ENCODE peak calls at places on chromosome 16, in five cellular contexts. One of them, this sample, is unnamed.

GRCh38 chr16:73713301-73713700 is 583.3 kb upstream of the PSMD7 start:
- DNase-seq in neural progenitor cell: no peak
- DNase-seq in hepatocyte: no peak
- DNase-seq in endodermal cell: no peak
- DNase-seq in ovary: no peak
- DNase-seq in this sample: no peak

GRCh38 chr16:75555707-75556512 is at the start of gene TMEM231:
- DNase-seq in endodermal cell: peak; percentile 99
- DNase-seq in hepatocyte: peak; percentile 96
- DNase-seq in neural progenitor cell: peak; percentile 99
- DNase-seq in ovary: peak; percentile 97
- DNase-seq in this sample: peak; percentile 97

GRCh38 chr16:53061256-53061655 is 6.5 kb downstream of the CHD9 start:
- DNase-seq in hepatocyte: no peak
- DNase-seq in ovary: no peak
- DNase-seq in endodermal cell: no peak
- DNase-seq in neural progenitor cell: no peak
- DNase-seq in this sample: no peak

GRCh38 chr16:11067266-11067665 is 122.9 kb downstream of the CLEC16A start:
- DNase-seq in ovary: no peak
- DNase-seq in endodermal cell: no peak
- DNase-seq in neural progenitor cell: no peak
- DNase-seq in hepatocyte: no peak
- DNase-seq in this sample: no peak

GRCh38 chr16:67259705-67260104 is 10.9 kb downstream of the SLC9A5 start:
- DNase-seq in neural progenitor cell: no peak
- DNase-seq in ovary: peak; percentile 10
- DNase-seq in hepatocyte: no peak
- DNase-seq in endodermal cell: no peak
- DNase-seq in this sample: no peak

GRCh38 chr16:29779474-29779873 is 1.4 kb downstream of the ZG16 start:
- DNase-seq in neural progenitor cell: no peak
- DNase-seq in ovary: no peak
- DNase-seq in endodermal cell: peak; percentile 65
- DNase-seq in hepatocyte: no peak
- DNase-seq in this sample: no peak

GRCh38 chr16:73058616-73059409 is 10.9 kb upstream of the ZFHX3 start:
- DNase-seq in hepatocyte: no peak
- DNase-seq in endodermal cell: peak; percentile 84
- DNase-seq in ovary: peak; percentile 53
- DNase-seq in neural progenitor cell: peak; percentile 88
- DNase-seq in this sample: peak; percentile 56

GRCh38 chr16:17309510-17309909 is 161.2 kb downstream of the XYLT1 start:
- DNase-seq in neural progenitor cell: no peak
- DNase-seq in ovary: no peak
- DNase-seq in endodermal cell: no peak
- DNase-seq in hepatocyte: no peak
- DNase-seq in this sample: no peak

GRCh38 chr16:14180431-14181059 is 109.4 kb downstream of the MRTFB start:
- DNase-seq in neural progenitor cell: peak; percentile 44
- DNase-seq in hepatocyte: no peak
- DNase-seq in ovary: no peak
- DNase-seq in endodermal cell: peak; percentile 57
- DNase-seq in this sample: no peak

GRCh38 chr16:10895053-10895946 is 18.3 kb downstream of the CIITA start:
- DNase-seq in ovary: peak; percentile 62
- DNase-seq in neural progenitor cell: peak; percentile 90
- DNase-seq in hepatocyte: peak; percentile 79
- DNase-seq in endodermal cell: peak; percentile 96
- DNase-seq in this sample: no peak

GRCh38 chr16:17459903-17460521 is 10.7 kb downstream of the XYLT1 start:
- DNase-seq in ovary: peak; percentile 43
- DNase-seq in neural progenitor cell: no peak
- DNase-seq in hepatocyte: no peak
- DNase-seq in endodermal cell: no peak
- DNase-seq in this sample: no peak

GRCh38 chr16:5735444-5735843 is 637.8 kb upstream of the EEF2KMT start:
- DNase-seq in hepatocyte: no peak
- DNase-seq in ovary: no peak
- DNase-seq in endodermal cell: no peak
- DNase-seq in neural progenitor cell: no peak
- DNase-seq in this sample: no peak

GRCh38 chr16:89320717-89321501 is 103.4 kb downstream of the ZNF778 start:
- DNase-seq in hepatocyte: peak; percentile 58
- DNase-seq in ovary: peak; percentile 63
- DNase-seq in neural progenitor cell: peak; percentile 67
- DNase-seq in endodermal cell: peak; percentile 81
- DNase-seq in this sample: peak; percentile 54

GRCh38 chr16:50313596-50314483 is 47.5 kb downstream of the ADCY7 start:
- DNase-seq in ovary: no peak
- DNase-seq in hepatocyte: peak; percentile 37
- DNase-seq in endodermal cell: peak; percentile 60
- DNase-seq in neural progenitor cell: no peak
- DNase-seq in this sample: peak; percentile 54

GRCh38 chr16:26016989-26017388 is 325.2 kb downstream of the HS3ST4 start:
- DNase-seq in ovary: no peak
- DNase-seq in endodermal cell: no peak
- DNase-seq in hepatocyte: no peak
- DNase-seq in neural progenitor cell: no peak
- DNase-seq in this sample: no peak

GRCh38 chr16:30998852-30999761 is 11.3 kb downstream of the STX1B start:
- DNase-seq in ovary: no peak
- DNase-seq in endodermal cell: no peak
- DNase-seq in neural progenitor cell: no peak
- DNase-seq in hepatocyte: no peak
- DNase-seq in this sample: peak; percentile 78

GRCh38 chr16:30104492-30104891 is 8.5 kb upstream of the YPEL3 start:
- DNase-seq in ovary: no peak
- DNase-seq in endodermal cell: no peak
- DNase-seq in neural progenitor cell: no peak
- DNase-seq in hepatocyte: peak; percentile 58
- DNase-seq in this sample: no peak

GRCh38 chr16:50547944-50548658 is at the start of gene NKD1:
- DNase-seq in endodermal cell: peak; percentile 94
- DNase-seq in neural progenitor cell: peak; percentile 95
- DNase-seq in ovary: peak; percentile 86
- DNase-seq in hepatocyte: peak; percentile 90
- DNase-seq in this sample: peak; percentile 82

GRCh38 chr16:66640724-66641314 is 36.3 kb downstream of the CMTM3 start:
- DNase-seq in ovary: no peak
- DNase-seq in neural progenitor cell: no peak
- DNase-seq in hepatocyte: no peak
- DNase-seq in endodermal cell: no peak
- DNase-seq in this sample: no peak

GRCh38 chr16:27880312-27880711 is 183.2 kb downstream of the GSG1L start:
- DNase-seq in endodermal cell: no peak
- DNase-seq in ovary: no peak
- DNase-seq in hepatocyte: no peak
- DNase-seq in neural progenitor cell: peak; percentile 22
- DNase-seq in this sample: no peak

GRCh38 chr16:10679921-10680320 is 14.8 kb downstream of the TEKT5 start:
- DNase-seq in endodermal cell: no peak
- DNase-seq in neural progenitor cell: no peak
- DNase-seq in hepatocyte: no peak
- DNase-seq in ovary: no peak
- DNase-seq in this sample: no peak

GRCh38 chr16:50721549-50722409 is 20.1 kb upstream of the CYLD start:
- DNase-seq in endodermal cell: peak; percentile 29
- DNase-seq in hepatocyte: no peak
- DNase-seq in neural progenitor cell: no peak
- DNase-seq in ovary: no peak
- DNase-seq in this sample: no peak

GRCh38 chr16:57533618-57534336 is 2.6 kb downstream of the CCDC102A start:
- DNase-seq in neural progenitor cell: no peak
- DNase-seq in ovary: peak; percentile 72
- DNase-seq in hepatocyte: no peak
- DNase-seq in endodermal cell: peak; percentile 46
- DNase-seq in this sample: peak; percentile 49

GRCh38 chr16:77955127-77955526 is 67.2 kb upstream of the CLEC3A start:
- DNase-seq in hepatocyte: no peak
- DNase-seq in neural progenitor cell: peak; percentile 24
- DNase-seq in ovary: no peak
- DNase-seq in endodermal cell: no peak
- DNase-seq in this sample: no peak

GRCh38 chr16:58419241-58420012 is 27.2 kb downstream of the GINS3 start:
- DNase-seq in hepatocyte: no peak
- DNase-seq in ovary: no peak
- DNase-seq in endodermal cell: peak; percentile 71
- DNase-seq in neural progenitor cell: peak; percentile 84
- DNase-seq in this sample: peak; percentile 6

GRCh38 chr16:85607796-85608514 is 5.2 kb upstream of the GSE1 start:
- DNase-seq in ovary: no peak
- DNase-seq in neural progenitor cell: no peak
- DNase-seq in endodermal cell: peak; percentile 73
- DNase-seq in hepatocyte: no peak
- DNase-seq in this sample: no peak

GRCh38 chr16:4340443-4340842 is 10.7 kb downstream of the PAM16 start:
- DNase-seq in endodermal cell: no peak
- DNase-seq in neural progenitor cell: no peak
- DNase-seq in hepatocyte: no peak
- DNase-seq in ovary: no peak
- DNase-seq in this sample: no peak

GRCh38 chr16:15950167-15950854 is 895 bp downstream of the ABCC1 start:
- DNase-seq in ovary: peak; percentile 29
- DNase-seq in neural progenitor cell: peak; percentile 87
- DNase-seq in endodermal cell: peak; percentile 69
- DNase-seq in hepatocyte: peak; percentile 36
- DNase-seq in this sample: peak; percentile 24

GRCh38 chr16:49489686-49490320 is 116.2 kb downstream of the C16orf78 start:
- DNase-seq in endodermal cell: no peak
- DNase-seq in hepatocyte: no peak
- DNase-seq in ovary: peak; percentile 9
- DNase-seq in neural progenitor cell: no peak
- DNase-seq in this sample: no peak

GRCh38 chr16:90008708-90009145 is 10.5 kb downstream of the DBNDD1 start:
- DNase-seq in hepatocyte: no peak
- DNase-seq in neural progenitor cell: no peak
- DNase-seq in endodermal cell: no peak
- DNase-seq in ovary: no peak
- DNase-seq in this sample: no peak

GRCh38 chr16:58187092-58187491 is 10.8 kb downstream of the CSNK2A2 start:
- DNase-seq in ovary: no peak
- DNase-seq in endodermal cell: no peak
- DNase-seq in neural progenitor cell: no peak
- DNase-seq in hepatocyte: no peak
- DNase-seq in this sample: no peak

GRCh38 chr16:29192329-29193247 is 207.7 kb downstream of the LAT start:
- DNase-seq in endodermal cell: peak; percentile 42
- DNase-seq in neural progenitor cell: no peak
- DNase-seq in hepatocyte: no peak
- DNase-seq in ovary: peak; percentile 47
- DNase-seq in this sample: peak; percentile 42

GRCh38 chr16:85090873-85091521 is 21.3 kb downstream of the CIBAR2 start:
- DNase-seq in hepatocyte: no peak
- DNase-seq in neural progenitor cell: no peak
- DNase-seq in ovary: no peak
- DNase-seq in endodermal cell: no peak
- DNase-seq in this sample: peak; percentile 82

GRCh38 chr16:86665319-86665675 is 86.9 kb downstream of the FOXL1 start:
- DNase-seq in neural progenitor cell: no peak
- DNase-seq in ovary: no peak
- DNase-seq in endodermal cell: no peak
- DNase-seq in hepatocyte: no peak
- DNase-seq in this sample: no peak

GRCh38 chr16:86662740-86663139 is 84.4 kb downstream of the FOXL1 start:
- DNase-seq in ovary: no peak
- DNase-seq in endodermal cell: no peak
- DNase-seq in hepatocyte: no peak
- DNase-seq in neural progenitor cell: no peak
- DNase-seq in this sample: no peak

GRCh38 chr16:86663691-86664517 is 85.6 kb downstream of the FOXL1 start:
- DNase-seq in hepatocyte: no peak
- DNase-seq in endodermal cell: no peak
- DNase-seq in neural progenitor cell: no peak
- DNase-seq in ovary: no peak
- DNase-seq in this sample: no peak

GRCh38 chr16:86665929-86666328 is 87.6 kb downstream of the FOXL1 start:
- DNase-seq in hepatocyte: no peak
- DNase-seq in neural progenitor cell: no peak
- DNase-seq in endodermal cell: no peak
- DNase-seq in ovary: no peak
- DNase-seq in this sample: no peak

GRCh38 chr16:86664518-86665318 is 86.4 kb downstream of the FOXL1 start:
- DNase-seq in hepatocyte: peak; percentile 80
- DNase-seq in ovary: no peak
- DNase-seq in neural progenitor cell: no peak
- DNase-seq in endodermal cell: no peak
- DNase-seq in this sample: no peak
- H3K4me1 ChIP-seq in hepatocyte: peaks cover 16% of the 10 kb centered on the region
- H3K4me1 ChIP-seq in ovary: no peaks in the 10 kb centered on the region
- H3K4me1 ChIP-seq in neural progenitor cell: peaks cover 12% of the 10 kb centered on the region
- H3K4me1 ChIP-seq in endodermal cell: no peaks in the 10 kb centered on the region
- H3K4me1 ChIP-seq in this sample: no peaks in the 10 kb centered on the region

GRCh38 chr16:2213817-2214720 is 571 bp downstream of the PGP start:
- DNase-seq in ovary: peak; percentile 35
- DNase-seq in hepatocyte: peak; percentile 55
- DNase-seq in neural progenitor cell: peak; percentile 51
- DNase-seq in endodermal cell: no peak
- DNase-seq in this sample: no peak
- H3K27ac ChIP-seq in ovary: peak overlapping the region; percentile 39
- H3K27ac ChIP-seq in hepatocyte: peak overlapping the region; percentile 80
- H3K27ac ChIP-seq in neural progenitor cell: peak overlapping the region; percentile 90
- H3K27ac ChIP-seq in endodermal cell: peak overlapping the region; percentile 57
- H3K27ac ChIP-seq in this sample: no peak overlapping the region

GRCh38 chr16:80610489-80611156 is 69.8 kb downstream of the DYNLRB2 start:
- DNase-seq in ovary: no peak
- DNase-seq in hepatocyte: no peak
- DNase-seq in neural progenitor cell: no peak
- DNase-seq in endodermal cell: peak; percentile 45
- DNase-seq in this sample: no peak

GRCh38 chr16:80602894-80603293 is 62.1 kb downstream of the DYNLRB2 start:
- DNase-seq in neural progenitor cell: no peak
- DNase-seq in endodermal cell: no peak
- DNase-seq in hepatocyte: no peak
- DNase-seq in ovary: no peak
- DNase-seq in this sample: no peak

GRCh38 chr16:80607204-80607603 is 66.4 kb downstream of the DYNLRB2 start:
- DNase-seq in neural progenitor cell: no peak
- DNase-seq in endodermal cell: peak; percentile 55
- DNase-seq in hepatocyte: no peak
- DNase-seq in ovary: no peak
- DNase-seq in this sample: no peak

GRCh38 chr16:80604600-80605355 is 64.0 kb downstream of the DYNLRB2 start:
- DNase-seq in hepatocyte: no peak
- DNase-seq in ovary: no peak
- DNase-seq in neural progenitor cell: no peak
- DNase-seq in endodermal cell: no peak
- DNase-seq in this sample: no peak

GRCh38 chr16:80606221-80606766 is 65.5 kb downstream of the DYNLRB2 start:
- DNase-seq in neural progenitor cell: no peak
- DNase-seq in endodermal cell: no peak
- DNase-seq in ovary: no peak
- DNase-seq in hepatocyte: no peak
- DNase-seq in this sample: no peak
- H3K4me3 ChIP-seq in neural progenitor cell: no peak overlapping the region
- H3K4me3 ChIP-seq in endodermal cell: no peak overlapping the region
- H3K4me3 ChIP-seq in ovary: no peak overlapping the region
- H3K4me3 ChIP-seq in hepatocyte: no peak overlapping the region
- H3K4me3 ChIP-seq in this sample: no peak overlapping the region

GRCh38 chr16:70683146-70683944 is 2.5 kb downstream of the MTSS2 start:
- DNase-seq in ovary: peak; percentile 34
- DNase-seq in neural progenitor cell: no peak
- DNase-seq in endodermal cell: no peak
- DNase-seq in hepatocyte: no peak
- DNase-seq in this sample: peak; percentile 57
- H3K4me1 ChIP-seq in ovary: peaks cover 43% of the 10 kb centered on the region
- H3K4me1 ChIP-seq in neural progenitor cell: peaks cover 14% of the 10 kb centered on the region
- H3K4me1 ChIP-seq in endodermal cell: peaks cover 4% of the 10 kb centered on the region
- H3K4me1 ChIP-seq in hepatocyte: peaks cover 58% of the 10 kb centered on the region
- H3K4me1 ChIP-seq in this sample: no peaks in the 10 kb centered on the region

This sample was measured in right lobe of liver.